ENCODE peak calls at places on chromosomes 12 and 14, in five cellular contexts. M is CD8-positive, alpha-beta memory T cell; B is astrocyte of the spinal cord; I is prostate gland; U is left ventricle myocardium inferior. W is an unnamed sample.

GRCh38 chr12:108856428-108857157 is 790 bp downstream of the SSH1 start:
- DNase-seq in U (peak), B (peak), M (peak), I (peak), W (peak)

GRCh38 chr12:114131824-114132223 is 165.7 kb upstream of the RBM19 start:
- DNase-seq in U (no peak), I (no peak), B (no peak), M (no peak), W (no peak)

GRCh38 chr14:58216544-58216943 is 16.6 kb downstream of the ACTR10 start:
- DNase-seq in M (no peak), I (no peak), U (no peak), B (peak), W (no peak)

GRCh38 chr14:72916174-72916573 is 10.1 kb upstream of the DCAF4 start:
- DNase-seq in B (peak), I (no peak), U (no peak), M (no peak), W (no peak)

GRCh38 chr12:56338643-56339422 is at the start of gene IL23A:
- DNase-seq in M (peak), B (peak), U (no peak), I (no peak), W (no peak)

GRCh38 chr12:57485695-57486094 is 2.2 kb upstream of the MARS1 start:
- DNase-seq in U (no peak), I (no peak), M (no peak), B (no peak), W (no peak)

GRCh38 chr12:3207858-3208257 is 130.7 kb downstream of the TSPAN9 start:
- DNase-seq in I (no peak), B (no peak), U (no peak), M (no peak), W (no peak)

GRCh38 chr14:32077081-32078029 is at the start of gene ARHGAP5:
- DNase-seq in I (no peak), B (peak), M (peak), U (no peak), W (peak)

GRCh38 chr12:6542209-6543009 is 8.1 kb downstream of the GAPDH start:
- DNase-seq in M (no peak), U (no peak), B (no peak), I (no peak), W (no peak)

GRCh38 chr12:4448943-4449861 is 3.6 kb upstream of the FGF6 start:
- DNase-seq in M (no peak), I (no peak), U (no peak), B (no peak), W (no peak)

GRCh38 chr12:68467514-68467913 is 135.4 kb upstream of the MDM1 start:
- DNase-seq in M (no peak), U (no peak), I (no peak), B (no peak), W (no peak)

GRCh38 chr12:68460236-68460635 is 128.1 kb upstream of the MDM1 start:
- DNase-seq in I (no peak), M (no peak), U (no peak), B (no peak), W (no peak)

GRCh38 chr12:68461645-68462044 is 129.5 kb upstream of the MDM1 start:
- DNase-seq in U (no peak), B (no peak), M (no peak), I (no peak), W (no peak)

GRCh38 chr12:68468036-68468435 is 135.9 kb upstream of the MDM1 start:
- DNase-seq in U (no peak), I (no peak), B (no peak), M (no peak), W (no peak)

DNA sequence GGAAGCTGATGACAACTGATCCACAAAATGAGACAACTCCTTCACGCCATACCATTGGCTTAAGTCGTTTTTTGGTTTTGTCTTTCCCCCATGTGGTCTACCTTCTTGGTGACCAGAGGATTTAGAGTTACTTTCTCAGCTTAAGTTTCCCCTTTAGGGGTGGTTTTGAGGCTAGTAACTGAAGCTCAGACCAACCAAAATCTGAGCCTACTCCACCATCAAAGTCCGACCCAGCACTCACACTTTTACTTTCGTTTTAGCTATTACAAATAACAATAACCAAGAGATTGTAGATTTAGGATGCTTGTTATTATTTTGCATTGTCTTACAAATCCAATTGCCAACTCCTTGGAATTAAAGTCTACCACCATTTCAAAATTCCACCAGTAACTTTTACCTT is 130.6 kb upstream of the MDM1 start:
- DNase-seq in I (no peak), U (no peak), B (no peak), M (no peak), W (no peak)
- H3K4me3 ChIP-seq in I (no peak), U (no peak), B (no peak), M (peak), W (no peak)

GRCh38 chr14:76811561-76811960 is 1.1 kb downstream of the ANGEL1 start:
- DNase-seq in B (peak), I (no peak), M (no peak), U (no peak), W (peak)

GRCh38 chr14:76812422-76813383 is at the start of gene ANGEL1:
- DNase-seq in I (peak), M (peak), B (peak), U (peak), W (peak)

GRCh38 chr14:76810953-76811400 is 1.7 kb downstream of the ANGEL1 start:
- DNase-seq in I (no peak), B (peak), U (no peak), M (no peak), W (peak)

GRCh38 chr14:76810525-76810924 is 2.2 kb downstream of the ANGEL1 start:
- DNase-seq in U (no peak), B (no peak), M (no peak), I (no peak), W (no peak)

GRCh38 chr14:76812093-76812421 is 625 bp downstream of the ANGEL1 start:
- DNase-seq in B (no peak), I (no peak), M (no peak), U (no peak), W (no peak)
- H3K4me3 ChIP-seq in B (peak), I (peak), M (peak), U (peak), W (peak)

GRCh38 chr14:37254411-37254947 is 56.7 kb downstream of the MIPOL1 start:
- DNase-seq in I (no peak), B (peak), M (no peak), U (no peak), W (no peak)

GRCh38 chr14:37257651-37258050 is 59.9 kb downstream of the MIPOL1 start:
- DNase-seq in M (no peak), U (no peak), B (no peak), I (no peak), W (no peak)

GRCh38 chr14:37252434-37252833 is 54.7 kb downstream of the MIPOL1 start:
- DNase-seq in I (no peak), M (no peak), U (no peak), B (no peak), W (no peak)

GRCh38 chr14:37251778-37252177 is 54.0 kb downstream of the MIPOL1 start:
- DNase-seq in I (no peak), B (no peak), U (no peak), M (no peak), W (no peak)

GRCh38 chr14:37253905-37254304 is 56.2 kb downstream of the MIPOL1 start:
- DNase-seq in I (no peak), U (no peak), M (no peak), B (peak), W (peak)
- H3K4me3 ChIP-seq in I (no peak), U (no peak), M (no peak), B (no peak), W (no peak)

DNA sequence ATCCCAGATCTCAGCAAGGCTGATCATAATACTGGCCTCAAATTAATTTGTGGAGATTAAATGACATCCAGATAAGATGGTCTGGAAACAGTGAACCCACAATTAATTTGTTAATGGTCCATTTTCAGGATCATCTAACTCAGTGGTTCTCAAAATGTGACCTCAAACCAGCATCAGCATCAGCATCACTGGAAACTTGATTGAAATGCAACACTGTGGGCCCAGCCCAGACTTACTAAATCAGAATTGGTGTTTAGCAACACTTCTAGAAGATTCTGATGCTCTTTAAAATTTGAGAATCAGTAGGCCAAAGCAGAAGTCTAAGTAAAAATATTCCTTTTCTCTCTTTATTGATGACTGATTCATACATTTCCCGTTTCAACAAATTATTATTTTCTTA is 10.7 kb upstream of the KRT82 start:
- DNase-seq in M (no peak), B (no peak), U (no peak), I (no peak), W (no peak)
- H3K4me3 ChIP-seq in M (no peak), B (no peak), U (no peak), I (no peak), W (no peak)

W was measured in fibroblast of pulmonary artery.